ENCODE peak calls at places on chromosomes 3 and 15, in eight cellular contexts. B is RPMI8226; T is CD4-positive, alpha-beta T cell; Z is natural killer cell treated with Interleukin-12 subunit alpha and Interleukin-12 subunit beta and Interleukin-15 and Interleukin-18, amount 100 ng/mL, for 72 hours; M is nephron progenitor cell; K is right atrium auricular region; R is NCI-H1092; S is brain microvascular endothelial cell. G is an unnamed sample.
A peak's percentile ranks its signal among the peaks of the same experiment; 100 is the strongest.

GRCh38 chr3:114290911-114291901 is 2.6 kb upstream of the TIGIT start:
- DNase-seq in B (peak; percentile 83), T (peak; percentile 90), Z (peak; percentile 91), M (peak; percentile 86), K (no peak), R (peak; percentile 58), S (peak; percentile 31), G (peak; percentile 61)

GRCh38 chr3:186705882-186706780 is 11.0 kb upstream of the KNG1 start:
- DNase-seq in B (no peak), T (no peak), Z (peak; percentile 84), M (no peak), K (no peak), R (no peak), S (no peak), G (no peak)

GRCh38 chr3:107402214-107402613 is 25.0 kb downstream of the CCDC54 start:
- DNase-seq in B (no peak), T (no peak), Z (no peak), M (no peak), K (no peak), R (no peak), S (no peak), G (no peak)

GRCh38 chr3:45054196-45054857 is 28.2 kb downstream of the CLEC3B start:
- DNase-seq in B (no peak), T (no peak), Z (no peak), M (no peak), K (no peak), R (no peak), S (no peak), G (peak; percentile 85)

GRCh38 chr3:192216067-192216466 is 511.3 kb downstream of the FGF12 start:
- DNase-seq in B (no peak), T (no peak), Z (no peak), M (no peak), K (no peak), R (no peak), S (no peak), G (no peak)

GRCh38 chr15:50675524-50676144 is 11.0 kb downstream of the TRPM7 start:
- DNase-seq in B (peak; percentile 20), T (no peak), Z (no peak), M (no peak), K (no peak), R (no peak), S (peak; percentile 16), G (peak; percentile 45)

GRCh38 chr15:64426845-64427465 is 33.4 kb upstream of the ZNF609 start:
- DNase-seq in B (no peak), T (no peak), Z (no peak), M (no peak), K (no peak), R (no peak), S (no peak), G (peak; percentile 35)

GRCh38 chr3:131591394-131591990 is 88.7 kb upstream of the MRPL3 start:
- DNase-seq in B (no peak), T (no peak), Z (no peak), M (peak; percentile 8), K (no peak), R (no peak), S (peak; percentile 42), G (peak; percentile 56)

GRCh38 chr15:101294731-101295606 is at the start of gene SNRPA1:
- DNase-seq in B (peak; percentile 99), T (peak; percentile 97), Z (peak; percentile 99), M (peak; percentile 98), K (peak; percentile 97), R (peak; percentile 87), S (peak; percentile 93), G (peak; percentile 94)

GRCh38 chr3:100401674-100402036 is 316 bp downstream of the LNP1 start:
- DNase-seq in B (peak; percentile 64), T (peak; percentile 47), Z (no peak), M (peak; percentile 37), K (peak; percentile 63), R (peak; percentile 57), S (peak; percentile 46), G (peak; percentile 55)

GRCh38 chr3:100614941-100615340 is 5.5 kb downstream of the ADGRG7 start:
- DNase-seq in B (no peak), T (no peak), Z (no peak), M (no peak), K (no peak), R (no peak), S (no peak), G (no peak)

GRCh38 chr3:111073186-111073585 is 1.6 kb downstream of the NECTIN3 start:
- DNase-seq in B (no peak), T (no peak), Z (no peak), M (no peak), K (no peak), R (no peak), S (peak; percentile 20), G (peak; percentile 51)

GRCh38 chr3:156963096-156963495 is 136.9 kb downstream of the LEKR1 start:
- DNase-seq in B (no peak), T (no peak), Z (no peak), M (no peak), K (no peak), R (no peak), S (no peak), G (no peak)

GRCh38 chr15:47820780-47821319 is 103.5 kb downstream of the SEMA6D start:
- DNase-seq in B (no peak), T (no peak), Z (no peak), M (no peak), K (no peak), R (no peak), S (peak; percentile 89), G (peak; percentile 2)

GRCh38 chr3:138468886-138469285 is 34.5 kb downstream of the ESYT3 start:
- DNase-seq in B (no peak), T (no peak), Z (no peak), M (no peak), K (no peak), R (no peak), S (peak; percentile 19), G (peak; percentile 81)

GRCh38 chr3:147652682-147653081 is 243.5 kb downstream of the ZIC1 start:
- DNase-seq in B (no peak), T (no peak), Z (no peak), M (no peak), K (no peak), R (no peak), S (no peak), G (peak; percentile 28)

GRCh38 chr3:189276481-189277190 is 104.9 kb downstream of the TPRG1 start:
- DNase-seq in B (peak; percentile 38), T (no peak), Z (no peak), M (no peak), K (no peak), R (no peak), S (peak; percentile 43), G (peak; percentile 91)

GRCh38 chr3:9500108-9501050 is 53.2 kb downstream of the LHFPL4 start:
- DNase-seq in B (peak; percentile 73), T (peak; percentile 66), Z (no peak), M (peak; percentile 93), K (peak; percentile 50), R (no peak), S (peak; percentile 61), G (peak; percentile 61)

GRCh38 chr15:71066983-71067382 is 48.3 kb upstream of the THSD4 start:
- DNase-seq in B (no peak), T (no peak), Z (no peak), M (no peak), K (no peak), R (no peak), S (peak; percentile 57), G (peak; percentile 71)

GRCh38 chr15:74956648-74957300 is at the start of gene RPP25:
- DNase-seq in B (peak; percentile 92), T (peak; percentile 74), Z (peak; percentile 75), M (peak; percentile 83), K (peak; percentile 87), R (peak; percentile 45), S (peak; percentile 63), G (peak; percentile 78)

GRCh38 chr3:89419647-89420141 is 312.3 kb downstream of the EPHA3 start:
- DNase-seq in B (no peak), T (no peak), Z (no peak), M (no peak), K (no peak), R (no peak), S (peak; percentile 44), G (no peak)

GRCh38 chr15:74752486-74753395 is 4.1 kb downstream of the CYP1A2 start:
- DNase-seq in B (no peak), T (no peak), Z (peak; percentile 49), M (no peak), K (no peak), R (no peak), S (peak; percentile 18), G (peak; percentile 90)

GRCh38 chr3:101941253-101942039 is 92.1 kb downstream of the NFKBIZ start:
- DNase-seq in B (no peak), T (no peak), Z (no peak), M (no peak), K (no peak), R (no peak), S (no peak), G (no peak)

GRCh38 chr15:77856718-77857346 is 220.7 kb downstream of the TBC1D2B start:
- DNase-seq in B (no peak), T (no peak), Z (peak; percentile 25), M (no peak), K (no peak), R (no peak), S (no peak), G (no peak)

GRCh38 chr3:70065666-70066253 is 66.2 kb downstream of the SAMMSON start:
- DNase-seq in B (no peak), T (no peak), Z (no peak), M (peak; percentile 22), K (no peak), R (no peak), S (no peak), G (no peak)

GRCh38 chr3:45547764-45548683 is 46.5 kb upstream of the LIMD1 start:
- DNase-seq in B (no peak), T (no peak), Z (no peak), M (no peak), K (peak; percentile 73), R (no peak), S (no peak), G (peak; percentile 83)

GRCh38 chr3:45793482-45794176 is 2.7 kb downstream of the SLC6A20 start:
- DNase-seq in B (no peak), T (no peak), Z (no peak), M (no peak), K (peak; percentile 28), R (no peak), S (no peak), G (no peak)

GRCh38 chr3:47884603-47885002 is 81.7 kb downstream of the DHX30 start:
- DNase-seq in B (no peak), T (no peak), Z (no peak), M (no peak), K (no peak), R (no peak), S (no peak), G (no peak)

GRCh38 chr3:133292251-133292650 is 107.6 kb upstream of the BFSP2 start:
- DNase-seq in B (no peak), T (no peak), Z (no peak), M (no peak), K (no peak), R (peak; percentile 46), S (no peak), G (no peak)

GRCh38 chr3:134373942-134374790 is at the start of gene AMOTL2:
- DNase-seq in B (peak; percentile 64), T (no peak), Z (peak; percentile 35), M (peak; percentile 94), K (peak; percentile 93), R (no peak), S (peak; percentile 92), G (peak; percentile 98)

GRCh38 chr3:11062704-11063103 is 70.2 kb downstream of the SLC6A1 start:
- DNase-seq in B (no peak), T (no peak), Z (no peak), M (no peak), K (no peak), R (no peak), S (no peak), G (no peak)

GRCh38 chr3:99365979-99366378 is 272.4 kb upstream of the COL8A1 start:
- DNase-seq in B (no peak), T (no peak), Z (no peak), M (no peak), K (no peak), R (no peak), S (no peak), G (no peak)

GRCh38 chr3:71862374-71863145 is 77.6 kb upstream of the PROK2 start:
- DNase-seq in B (no peak), T (no peak), Z (no peak), M (no peak), K (no peak), R (no peak), S (no peak), G (no peak)

GRCh38 chr3:157786216-157786615 is 283.0 kb upstream of the VEPH1 start:
- DNase-seq in B (no peak), T (no peak), Z (no peak), M (no peak), K (no peak), R (no peak), S (no peak), G (peak; percentile 92)

G was measured in EL.